ENCODE peak calls at places on chromosome 3, in nine cellular contexts. O, L, M, G, P, F, H, J and Q are unnamed samples. For H3K4me1 and H3K9me3, the result is how much of the 10 kb centered on the place peaks cover.

GRCh38 chr3:127069814-127070440 is 87.0 kb downstream of the PLXNA1 start:
- DNase-seq in P (no peak), O (no peak), H (peak), M (no peak), F (no peak), J (no peak), G (no peak), L (no peak), Q (peak)

GRCh38 chr3:122890077-122890484 is 95.2 kb downstream of the SLC49A4 start:
- DNase-seq in H (peak), G (no peak), M (peak), O (peak), J (peak), P (no peak), F (peak), L (no peak), Q (no peak)

GRCh38 chr3:15977598-15978232 is 179.9 kb upstream of the ANKRD28 start:
- DNase-seq in O (no peak), H (no peak), L (no peak), G (no peak), P (no peak), J (no peak), M (no peak), F (no peak), Q (no peak)

GRCh38 chr3:106687905-106688304 is 689.3 kb upstream of the CCDC54 start:
- DNase-seq in J (no peak), G (no peak), O (no peak), H (no peak), L (no peak), F (no peak), P (no peak), M (no peak), Q (no peak)

GRCh38 chr3:107676469-107677309 is 153.9 kb downstream of the BBX start:
- DNase-seq in H (no peak), J (no peak), M (peak), P (no peak), G (peak), L (no peak), F (peak), O (no peak), Q (no peak)

GRCh38 chr3:40847571-40847992 is 322.8 kb downstream of the ZNF621 start:
- DNase-seq in G (no peak), L (no peak), H (no peak), P (no peak), O (peak), M (peak), F (no peak), J (no peak), Q (no peak)

GRCh38 chr3:114103858-114104257 is 47.3 kb downstream of the QTRT2 start:
- DNase-seq in F (no peak), L (no peak), P (no peak), M (no peak), O (no peak), J (no peak), H (no peak), G (no peak), Q (no peak)

GRCh38 chr3:45558431-45558830 is 36.1 kb upstream of the LIMD1 start:
- DNase-seq in H (no peak), F (no peak), M (no peak), J (no peak), G (no peak), L (no peak), P (no peak), O (no peak), Q (no peak)

GRCh38 chr3:93981649-93982048 is 1.7 kb downstream of the ARL13B start:
- DNase-seq in O (no peak), H (no peak), P (no peak), J (no peak), G (no peak), M (no peak), F (no peak), L (no peak), Q (no peak)

GRCh38 chr3:147377412-147378185 is 28.7 kb downstream of the ZIC4 start:
- DNase-seq in G (no peak), H (peak), J (no peak), F (no peak), M (no peak), L (no peak), P (no peak), O (peak), Q (no peak)

GRCh38 chr3:36677331-36678007 is 86.9 kb downstream of the DCLK3 start:
- DNase-seq in G (peak), F (peak), H (no peak), L (no peak), J (no peak), P (no peak), O (no peak), M (peak), Q (no peak)

GRCh38 chr3:150080058-150080730 is 109.5 kb upstream of the PFN2 start:
- DNase-seq in P (no peak), G (no peak), M (peak), F (no peak), J (no peak), L (no peak), O (no peak), H (no peak), Q (no peak)
- H3K4me1 ChIP-seq in P (under half), G (under half), M (under half), F (under half), J (under half), L (under half), O (under half), H (under half), Q (under half)

GRCh38 chr3:43016513-43016865 is 37.4 kb downstream of the GASK1A start:
- DNase-seq in P (no peak), O (no peak), H (no peak), L (peak), J (no peak), M (no peak), G (no peak), F (no peak), Q (no peak)
- H3K9me3 ChIP-seq in P (under half), O (under half), H (under half), L (half or more), J (under half), M (under half), G (under half), F (under half), Q (under half)

DNA sequence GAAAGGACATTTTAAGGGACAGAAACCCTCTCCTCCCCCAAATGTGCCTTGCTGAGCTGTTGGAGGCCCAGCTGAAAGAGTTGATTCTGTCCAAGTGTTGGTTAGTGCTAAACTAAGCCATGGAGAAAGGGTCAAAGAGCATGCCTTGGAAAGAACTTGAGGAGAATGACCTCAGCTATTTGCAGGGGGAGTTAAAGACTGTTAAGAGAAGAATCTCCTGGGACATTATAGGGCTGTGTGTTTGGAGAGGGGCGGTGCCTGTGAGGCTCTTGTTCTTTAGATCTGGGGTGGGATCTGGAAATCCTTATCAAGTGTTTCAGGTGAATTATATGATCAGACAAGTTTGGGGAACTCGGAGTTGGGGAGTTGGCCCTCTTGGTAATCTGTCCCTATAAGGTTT is 13.0 kb downstream of the FNDC3B start:
- DNase-seq in H (no peak), G (no peak), F (no peak), J (no peak), P (no peak), M (no peak), L (no peak), O (no peak), Q (no peak)
- H3K4me1 ChIP-seq in H (under half), G (half or more), F (under half), J (half or more), P (under half), M (under half), L (under half), O (under half), Q (under half)

DNA sequence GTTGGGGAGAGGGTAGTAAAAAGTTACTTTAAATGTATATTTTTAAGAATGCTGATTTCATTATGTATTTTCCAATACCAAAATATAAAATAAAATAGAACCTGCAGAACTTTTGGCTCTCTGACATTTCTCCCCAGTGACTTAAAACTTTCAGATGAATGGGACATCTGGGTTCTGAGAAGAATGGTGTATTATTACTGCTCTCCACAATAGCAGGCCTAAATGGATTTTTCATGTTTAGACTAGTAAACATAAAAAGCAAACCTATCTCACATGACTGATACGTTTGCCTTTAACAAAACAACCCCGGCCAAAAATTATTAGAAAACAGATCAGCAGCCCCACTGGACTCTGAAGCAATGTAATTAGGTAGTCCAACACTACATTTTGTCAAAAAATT is 73.8 kb downstream of the FHIT start:
- DNase-seq in F (no peak), O (no peak), L (no peak), J (no peak), G (no peak), M (no peak), H (no peak), P (no peak), Q (no peak)
- H3K9me3 ChIP-seq in F (under half), O (under half), L (under half), J (under half), G (under half), M (under half), H (under half), P (under half), Q (under half)

GRCh38 chr3:195181107-195181498 is 89.9 kb downstream of the XXYLT1 start:
- DNase-seq in J (no peak), M (no peak), G (no peak), F (no peak), P (no peak), O (no peak), H (no peak), L (no peak), Q (no peak)
- H3K4me1 ChIP-seq in J (half or more), M (under half), G (under half), F (under half), P (under half), O (under half), H (under half), L (under half), Q (under half)

DNA sequence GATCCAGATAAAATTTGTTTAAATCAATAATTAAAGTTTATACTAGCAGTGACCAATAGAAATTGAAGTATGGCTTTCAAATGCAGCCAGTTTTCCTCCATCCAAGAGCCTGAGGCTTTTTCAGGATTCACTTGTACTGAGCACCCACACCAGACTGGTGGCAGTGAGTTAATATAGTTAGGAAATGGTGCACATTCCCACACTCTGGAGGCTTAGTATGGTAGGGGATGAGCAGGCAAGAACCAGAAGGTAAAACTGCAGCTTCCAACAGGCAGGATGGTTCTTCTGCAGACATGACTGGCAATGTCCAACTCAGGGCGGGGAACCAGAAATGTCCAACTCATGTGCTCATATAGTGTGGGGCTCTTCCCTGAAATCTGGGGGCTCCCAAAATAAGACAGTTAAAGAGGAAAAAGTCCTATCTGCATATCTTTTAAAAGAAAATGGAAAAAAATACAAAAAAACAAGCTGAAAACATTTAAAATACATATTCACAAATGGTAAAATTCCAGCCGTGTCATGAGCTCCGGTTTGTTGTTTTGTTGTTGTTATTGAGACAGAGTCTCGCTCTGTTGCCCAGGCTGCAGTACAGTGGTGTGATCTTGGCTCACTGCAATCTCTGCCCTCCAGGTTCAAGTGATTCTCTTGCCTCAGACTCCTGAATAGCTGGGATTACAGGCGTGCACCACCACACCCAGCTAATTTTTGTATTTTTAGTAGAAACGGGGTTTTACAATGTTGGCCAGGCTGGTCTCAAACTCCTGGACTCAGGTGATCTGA is 18.4 kb upstream of the ZNF445 start:
- DNase-seq in G (no peak), H (no peak), P (no peak), O (no peak), L (no peak), J (no peak), M (no peak), F (no peak), Q (no peak)
- H3K9me3 ChIP-seq in G (half or more), H (under half), P (under half), O (under half), L (under half), J (half or more), M (under half), F (under half), Q (under half)